ENCODE peak calls at places on chromosomes 5 and 9, in seven cellular contexts. U is activated T-cell treated with anti-CD3 and anti-CD28 coated beads, Interleukin-2, amount 50 U/mL, for 1 hour; S is RWPE1; J is NCI-H1105 treated with DMSO at 0.1 percent for 48 hours; Z is foreskin fibroblast; G is HCEC 1CT; V is C1 segment of cervical spinal cord. T is an unnamed sample.

GRCh38 chr5:17436766-17437221 is 61.2 kb upstream of the TAF11L2 start:
- DNase-seq in U (no peak), S (no peak), J (no peak), Z (no peak), G (no peak), V (no peak), T (no peak)

GRCh38 chr9:69885474-69885929 is 64.9 kb downstream of the CFAP95 start:
- DNase-seq in U (no peak), S (peak; percentile 62), J (no peak), Z (no peak), G (no peak), V (no peak), T (no peak)

GRCh38 chr5:172417983-172418630 is 36.2 kb downstream of the SH3PXD2B start:
- DNase-seq in U (no peak), S (peak; percentile 97), J (no peak), Z (peak; percentile 98), G (peak; percentile 94), V (peak; percentile 69), T (no peak)

GRCh38 chr9:83596899-83597504 is 25.9 kb upstream of the IDNK start:
- DNase-seq in U (no peak), S (peak; percentile 41), J (peak; percentile 37), Z (no peak), G (no peak), V (peak; percentile 7), T (peak; percentile 23)

GRCh38 chr9:76580832-76581231 is 121.8 kb downstream of the GCNT1 start:
- DNase-seq in U (no peak), S (no peak), J (no peak), Z (no peak), G (no peak), V (no peak), T (no peak)

GRCh38 chr5:15474143-15474719 is 25.7 kb upstream of the FBXL7 start:
- DNase-seq in U (no peak), S (no peak), J (no peak), Z (no peak), G (no peak), V (no peak), T (no peak)

GRCh38 chr9:34562136-34562745 is 27.3 kb downstream of the CNTFR start:
- DNase-seq in U (no peak), S (no peak), J (no peak), Z (no peak), G (no peak), V (no peak), T (no peak)

GRCh38 chr9:135648494-135649410 is 9.4 kb upstream of the GLT6D1 start:
- DNase-seq in U (no peak), S (no peak), J (no peak), Z (no peak), G (no peak), V (no peak), T (no peak)

GRCh38 chr5:11801061-11801460 is 103.2 kb downstream of the CTNND2 start:
- DNase-seq in U (no peak), S (peak; percentile 1), J (no peak), Z (no peak), G (no peak), V (no peak), T (no peak)

GRCh38 chr5:159951387-159951786 is 35.1 kb downstream of the ADRA1B start:
- DNase-seq in U (no peak), S (no peak), J (no peak), Z (no peak), G (peak; percentile 40), V (no peak), T (no peak)

GRCh38 chr5:40681351-40682311 is 1.9 kb downstream of the PTGER4 start:
- DNase-seq in U (peak; percentile 65), S (peak; percentile 33), J (no peak), Z (peak; percentile 36), G (peak; percentile 65), V (no peak), T (no peak)

GRCh38 chr5:148856424-148856823 is 30.0 kb downstream of the ADRB2 start:
- DNase-seq in U (no peak), S (no peak), J (no peak), Z (no peak), G (no peak), V (no peak), T (no peak)

GRCh38 chr5:137199201-137199600 is 299.9 kb downstream of the SPOCK1 start:
- DNase-seq in U (no peak), S (no peak), J (no peak), Z (no peak), G (no peak), V (no peak), T (no peak)

GRCh38 chr9:76818271-76818670 is 54.0 kb downstream of the PCA3 start:
- DNase-seq in U (no peak), S (peak; percentile 90), J (no peak), Z (peak; percentile 98), G (peak; percentile 99), V (peak; percentile 59), T (no peak)

GRCh38 chr9:3906437-3907213 is 380.8 kb upstream of the RFX3 start:
- DNase-seq in U (no peak), S (peak; percentile 65), J (no peak), Z (peak; percentile 87), G (peak; percentile 95), V (no peak), T (no peak)

GRCh38 chr5:10896016-10896415 is 135.0 kb upstream of the DAP start:
- DNase-seq in U (no peak), S (no peak), J (no peak), Z (no peak), G (no peak), V (no peak), T (no peak)

GRCh38 chr9:71928376-71928775 is 16.9 kb downstream of the C9orf85 start:
- DNase-seq in U (no peak), S (no peak), J (no peak), Z (peak; percentile 28), G (peak; percentile 54), V (no peak), T (no peak)

GRCh38 chr5:101390317-101390908 is 487.3 kb upstream of the ST8SIA4 start:
- DNase-seq in U (no peak), S (peak; percentile 16), J (peak; percentile 39), Z (peak; percentile 7), G (peak; percentile 57), V (no peak), T (no peak)

GRCh38 chr5:180172447-180173197 is 36.4 kb downstream of the RASGEF1C start:
- DNase-seq in U (no peak), S (no peak), J (peak; percentile 21), Z (no peak), G (no peak), V (no peak), T (no peak)

GRCh38 chr9:121200346-121200745 is 1.3 kb downstream of the RAB14 start:
- DNase-seq in U (no peak), S (no peak), J (no peak), Z (no peak), G (no peak), V (no peak), T (no peak)

GRCh38 chr5:132417010-132417439 is 47.5 kb downstream of the SLC22A5 start:
- DNase-seq in U (no peak), S (no peak), J (no peak), Z (no peak), G (no peak), V (peak; percentile 46), T (no peak)

GRCh38 chr9:134475051-134475790 is 149.0 kb downstream of the RXRA start:
- DNase-seq in U (peak; percentile 40), S (no peak), J (no peak), Z (peak; percentile 85), G (peak; percentile 63), V (no peak), T (no peak)

GRCh38 chr9:76586555-76587314 is 127.8 kb downstream of the GCNT1 start:
- DNase-seq in U (no peak), S (no peak), J (no peak), Z (no peak), G (no peak), V (no peak), T (no peak)

GRCh38 chr9:4584636-4585035 is 77.5 kb upstream of the PLPP6 start:
- DNase-seq in U (no peak), S (no peak), J (no peak), Z (no peak), G (no peak), V (no peak), T (no peak)

GRCh38 chr5:1293416-1293996 is 1.4 kb downstream of the TERT start:
- DNase-seq in U (peak; percentile 16), S (no peak), J (no peak), Z (no peak), G (peak; percentile 36), V (no peak), T (no peak)

GRCh38 chr9:74861773-74862172 is 25.9 kb downstream of the TRPM6 start:
- DNase-seq in U (no peak), S (no peak), J (no peak), Z (no peak), G (no peak), V (no peak), T (no peak)

GRCh38 chr9:133532937-133533668 is 1.4 kb upstream of the ADAMTSL2 start:
- DNase-seq in U (peak; percentile 74), S (peak; percentile 45), J (peak; percentile 62), Z (peak; percentile 20), G (peak; percentile 10), V (peak; percentile 16), T (peak; percentile 44)

GRCh38 chr9:113669523-113670115 is 206.1 kb downstream of the RGS3 start:
- DNase-seq in U (no peak), S (no peak), J (no peak), Z (peak; percentile 80), G (peak; percentile 50), V (no peak), T (no peak)

T was measured in T-helper 9 cell.